ENCODE peak calls at places on chromosome 1, in five cellular contexts. K is breast epithelium; Z is heart left ventricle; V is left lung; J is CD8-positive, alpha-beta T cell. Y is an unnamed sample.

GRCh38 chr1:239288964-239289535 is 97.3 kb upstream of the CHRM3 start:
- DNase-seq in J (no peak), K (no peak), Z (no peak), V (no peak), Y (no peak)

GRCh38 chr1:192342842-192343241 is 26.1 kb downstream of the RGS21 start:
- DNase-seq in V (no peak), Z (no peak), J (no peak), K (no peak), Y (no peak)

GRCh38 chr1:17598251-17598650 is 58.8 kb downstream of the ARHGEF10L start:
- DNase-seq in V (no peak), J (no peak), Z (no peak), K (no peak), Y (no peak)

GRCh38 chr1:181057079-181057478 is 23.3 kb downstream of the MR1 start:
- DNase-seq in K (no peak), Z (no peak), V (no peak), J (no peak), Y (no peak)

GRCh38 chr1:173295995-173296394 is 88.9 kb upstream of the TNFSF4 start:
- DNase-seq in V (no peak), J (no peak), K (no peak), Z (no peak), Y (no peak)

GRCh38 chr1:3809680-3810079 is 13.4 kb upstream of the LRRC47 start:
- DNase-seq in K (no peak), Z (no peak), V (no peak), J (no peak), Y (no peak)

GRCh38 chr1:245345191-245345884 is 190.6 kb downstream of the KIF26B start:
- DNase-seq in J (no peak), Z (no peak), V (no peak), K (no peak), Y (no peak)

GRCh38 chr1:63621698-63622097 is 28.5 kb downstream of the PGM1 start:
- DNase-seq in V (no peak), Z (peak; percentile 56), J (no peak), K (peak; percentile 50), Y (no peak)

GRCh38 chr1:155177192-155177917 is 3.7 kb downstream of the TRIM46 start:
- DNase-seq in K (peak; percentile 84), V (peak; percentile 60), Z (no peak), J (no peak), Y (no peak)

GRCh38 chr1:24906760-24907490 is 23.2 kb downstream of the RUNX3 start:
- DNase-seq in J (no peak), V (peak; percentile 13), Z (no peak), K (no peak), Y (no peak)

GRCh38 chr1:35406103-35406502 is 137.6 kb downstream of the ZMYM4 start:
- DNase-seq in J (no peak), K (no peak), Z (no peak), V (no peak), Y (no peak)

GRCh38 chr1:175731581-175731980 is 11.8 kb downstream of the TNR start:
- DNase-seq in K (no peak), Z (no peak), J (no peak), V (no peak), Y (no peak)

GRCh38 chr1:39250460-39251240 is 46.2 kb downstream of the MACF1 start:
- DNase-seq in Z (no peak), J (no peak), K (no peak), V (no peak), Y (no peak)

GRCh38 chr1:95340056-95340455 is 106.0 kb downstream of the RWDD3 start:
- DNase-seq in K (no peak), V (no peak), Z (no peak), J (no peak), Y (no peak)

GRCh38 chr1:181010789-181011188 is 11.9 kb downstream of the STX6 start:
- DNase-seq in J (no peak), K (no peak), V (no peak), Z (no peak), Y (no peak)

GRCh38 chr1:95431216-95431615 is 197.2 kb downstream of the RWDD3 start:
- DNase-seq in Z (no peak), K (no peak), J (no peak), V (no peak), Y (no peak)

GRCh38 chr1:107599220-107599619 is 365.8 kb downstream of the VAV3 start:
- DNase-seq in J (no peak), Z (no peak), K (no peak), V (no peak), Y (no peak)

GRCh38 chr1:189496768-189497167 is 980.9 kb downstream of the BRINP3 start:
- DNase-seq in J (no peak), V (no peak), K (no peak), Z (no peak), Y (no peak)

GRCh38 chr1:160078392-160079195 is 2.7 kb upstream of the KCNJ9 start:
- DNase-seq in V (no peak), K (no peak), Z (no peak), J (peak; percentile 50), Y (no peak)

GRCh38 chr1:12180903-12181302 is 14.1 kb downstream of the TNFRSF1B start:
- DNase-seq in K (no peak), V (no peak), Z (no peak), J (no peak), Y (no peak)

GRCh38 chr1:214228976-214229375 is 52.0 kb upstream of the SMYD2 start:
- DNase-seq in Z (no peak), J (no peak), V (no peak), K (no peak), Y (no peak)

GRCh38 chr1:225534772-225535171 is 106.9 kb upstream of the LBR start:
- DNase-seq in K (no peak), Z (no peak), J (no peak), V (no peak), Y (no peak)

GRCh38 chr1:82538876-82539275 is 738.1 kb downstream of the ADGRL2 start:
- DNase-seq in K (no peak), V (no peak), Z (no peak), J (no peak), Y (no peak)

GRCh38 chr1:15418811-15419515 is 9.3 kb downstream of the EFHD2 start:
- DNase-seq in J (no peak), Z (no peak), K (no peak), V (no peak), Y (no peak)

GRCh38 chr1:203306970-203307541 is 1.7 kb downstream of the BTG2 start:
- DNase-seq in V (no peak), J (peak; percentile 49), K (no peak), Z (peak; percentile 71), Y (no peak)

GRCh38 chr1:110208916-110209650 is 1.0 kb upstream of the KCNC4 start:
- DNase-seq in Z (no peak), J (no peak), K (no peak), V (no peak), Y (no peak)

GRCh38 chr1:198214924-198215323 is 58.1 kb downstream of the NEK7 start:
- DNase-seq in J (no peak), K (no peak), Z (no peak), V (no peak), Y (no peak)

GRCh38 chr1:50272923-50273322 is 150.3 kb downstream of the DMRTA2 start:
- DNase-seq in J (no peak), K (no peak), Z (no peak), V (no peak), Y (no peak)

GRCh38 chr1:7669559-7670208 is 101.4 kb upstream of the VAMP3 start:
- DNase-seq in J (peak; percentile 57), K (peak; percentile 45), Z (no peak), V (peak; percentile 52), Y (no peak)

GRCh38 chr1:84847253-84848247 is 45.5 kb downstream of the LPAR3 start:
- DNase-seq in J (peak; percentile 28), V (peak; percentile 89), Z (peak; percentile 70), K (peak; percentile 95), Y (no peak)

DNA sequence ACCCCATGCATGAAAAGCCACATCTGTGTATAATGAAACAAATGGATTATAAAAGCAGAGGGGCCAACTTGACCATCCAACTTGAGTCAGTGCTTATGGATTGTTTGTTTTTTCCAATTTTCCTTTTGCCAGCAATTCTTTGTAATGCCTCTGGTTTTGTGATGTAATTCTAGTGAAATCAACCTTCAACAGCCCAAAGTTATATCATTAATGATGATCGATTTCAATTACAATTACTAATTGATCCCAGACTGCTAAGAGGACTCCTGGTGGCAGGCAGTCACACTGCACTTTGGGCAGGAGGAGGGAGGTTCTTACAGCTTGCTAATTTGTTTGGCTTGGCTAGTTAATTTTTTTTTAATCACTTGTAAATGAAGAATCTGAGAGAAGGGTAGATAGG is 552.3 kb downstream of the NUF2 start:
- DNase-seq in K (no peak), Z (no peak), V (no peak), J (no peak), Y (no peak)
- H3K4me1 ChIP-seq in K (no peaks in the 10 kb centered on the region), Z (peaks cover 9% of the 10 kb centered on the region), V (no peaks in the 10 kb centered on the region), J (no peaks in the 10 kb centered on the region), Y (peaks cover 8% of the 10 kb centered on the region)

GRCh38 chr1:2233468-2233867 is 5.3 kb downstream of the SKI start:
- DNase-seq in Z (no peak), K (no peak), V (no peak), J (no peak), Y (no peak)

GRCh38 chr1:2233997-2234761 is 6.1 kb downstream of the SKI start:
- DNase-seq in K (peak; percentile 92), V (peak; percentile 94), Z (peak; percentile 95), J (peak; percentile 83), Y (no peak)

GRCh38 chr1:2234762-2235113 is 6.6 kb downstream of the SKI start:
- DNase-seq in Z (no peak), V (no peak), K (no peak), J (no peak), Y (no peak)

GRCh38 chr1:2236695-2237677 is 8.9 kb downstream of the SKI start:
- DNase-seq in J (peak; percentile 57), K (no peak), V (no peak), Z (no peak), Y (no peak)

GRCh38 chr1:2235300-2235998 is 7.3 kb downstream of the SKI start:
- DNase-seq in Z (no peak), J (no peak), K (no peak), V (no peak), Y (no peak)
- H3K4me1 ChIP-seq in Z (peaks cover 100% of the 10 kb centered on the region), J (peaks cover 96% of the 10 kb centered on the region), K (peaks cover 60% of the 10 kb centered on the region), V (peaks cover 86% of the 10 kb centered on the region), Y (peaks cover 98% of the 10 kb centered on the region)

GRCh38 chr1:206507395-206508129 is at the start of gene RASSF5:
- DNase-seq in V (peak; percentile 85), Z (peak; percentile 90), J (peak; percentile 83), K (peak; percentile 91), Y (peak; percentile 35)
- H3K4me1 ChIP-seq in V (peaks cover 24% of the 10 kb centered on the region), Z (peaks cover 37% of the 10 kb centered on the region), J (peaks cover 9% of the 10 kb centered on the region), K (no peaks in the 10 kb centered on the region), Y (peaks cover 58% of the 10 kb centered on the region)

GRCh38 chr1:13759072-13759471 is 59.1 kb downstream of the PRDM2 start:
- DNase-seq in Z (no peak), V (no peak), J (no peak), K (peak; percentile 30), Y (no peak)
- H3K4me1 ChIP-seq in Z (peaks cover 77% of the 10 kb centered on the region), V (peaks cover 18% of the 10 kb centered on the region), J (peaks cover 80% of the 10 kb centered on the region), K (no peaks in the 10 kb centered on the region), Y (peaks cover 100% of the 10 kb centered on the region)